ENCODE peak calls at places on chromosomes 12 and 14, in ten cellular contexts. B is naive thymus-derived CD4-positive, alpha-beta T cell; L is neuronal stem cell; H is fibroblast of lung; T is lung; S is lower lobe of right lung; I is mesendoderm; F is CD8-positive, alpha-beta T cell; U is right atrium auricular region; P is suprapubic skin. Q is an unnamed sample. For H3K4me1, the result is how much of the 10 kb centered on the place peaks cover.

GRCh38 chr12:60230103-60230502 is 634.3 kb downstream of the SLC16A7 start:
- DNase-seq in B (no peak), L (no peak), H (no peak), T (no peak), S (no peak), I (no peak), F (no peak), U (no peak), P (no peak), Q (no peak)

GRCh38 chr12:119229837-119230236 is 51.1 kb downstream of the HSPB8 start:
- DNase-seq in B (no peak), L (peak), H (peak), T (peak), S (no peak), I (peak), F (no peak), U (peak), P (no peak), Q (no peak)

GRCh38 chr14:75303415-75303814 is 24.8 kb downstream of the FOS start:
- DNase-seq in B (peak), L (peak), H (peak), T (no peak), S (peak), I (peak), F (no peak), U (peak), P (peak), Q (peak)

GRCh38 chr12:57549909-57550627 is at the start of gene KIF5A:
- DNase-seq in B (peak), L (peak), H (no peak), T (no peak), S (peak), I (peak), F (peak), U (no peak), P (no peak), Q (peak)

GRCh38 chr14:80475074-80475473 is 263.8 kb upstream of the DIO2 start:
- DNase-seq in B (no peak), L (no peak), H (peak), T (no peak), S (no peak), I (no peak), F (no peak), U (no peak), P (no peak), Q (no peak)

GRCh38 chr12:106764738-106765137 is 9.7 kb upstream of the RIC8B start:
- DNase-seq in B (no peak), L (no peak), H (peak), T (no peak), S (no peak), I (no peak), F (no peak), U (no peak), P (no peak), Q (no peak)

GRCh38 chr14:92471919-92472318 is 41.7 kb upstream of the RIN3 start:
- DNase-seq in B (no peak), L (no peak), H (peak), T (no peak), S (no peak), I (peak), F (no peak), U (peak), P (no peak), Q (no peak)

GRCh38 chr14:77883479-77884238 is 83.8 kb downstream of the ADCK1 start:
- DNase-seq in B (no peak), L (no peak), H (no peak), T (no peak), S (no peak), I (peak), F (no peak), U (no peak), P (no peak), Q (no peak)

GRCh38 chr12:50234347-50234746 is 49.0 kb downstream of the LIMA1 start:
- DNase-seq in B (no peak), L (no peak), H (no peak), T (no peak), S (no peak), I (peak), F (no peak), U (no peak), P (no peak), Q (no peak)

GRCh38 chr14:34629344-34629656 is 648 bp downstream of the SNX6 start:
- DNase-seq in B (no peak), L (no peak), H (no peak), T (no peak), S (no peak), I (no peak), F (no peak), U (no peak), P (no peak), Q (no peak)

GRCh38 chr12:92987362-92987761 is 58.3 kb upstream of the EEA1 start:
- DNase-seq in B (no peak), L (peak), H (peak), T (no peak), S (no peak), I (peak), F (no peak), U (no peak), P (no peak), Q (no peak)

GRCh38 chr12:122081108-122081696 is 2.6 kb downstream of the MLXIP start:
- DNase-seq in B (no peak), L (no peak), H (peak), T (no peak), S (no peak), I (no peak), F (no peak), U (no peak), P (peak), Q (no peak)

GRCh38 chr12:30979371-30980259 is 53.1 kb downstream of the TSPAN11 start:
- DNase-seq in B (no peak), L (no peak), H (no peak), T (no peak), S (no peak), I (no peak), F (no peak), U (no peak), P (no peak), Q (no peak)

GRCh38 chr12:66885115-66885875 is 206.4 kb upstream of the GRIP1 start:
- DNase-seq in B (no peak), L (no peak), H (no peak), T (no peak), S (no peak), I (peak), F (no peak), U (no peak), P (no peak), Q (no peak)

GRCh38 chr14:105629886-105630215 is 103.5 kb downstream of the TMEM121 start:
- DNase-seq in B (no peak), L (no peak), H (no peak), T (no peak), S (no peak), I (no peak), F (no peak), U (no peak), P (no peak), Q (no peak)

GRCh38 chr12:124297389-124297788 is 2.5 kb downstream of the RFLNA start:
- DNase-seq in B (no peak), L (no peak), H (no peak), T (no peak), S (no peak), I (no peak), F (no peak), U (no peak), P (no peak), Q (no peak)

GRCh38 chr14:100890451-100890850 is 13.1 kb downstream of the RTL1 start:
- DNase-seq in B (no peak), L (no peak), H (no peak), T (no peak), S (peak), I (no peak), F (no peak), U (no peak), P (peak), Q (no peak)

GRCh38 chr14:56195727-56196126 is 77.5 kb downstream of the PELI2 start:
- DNase-seq in B (no peak), L (no peak), H (peak), T (no peak), S (no peak), I (no peak), F (no peak), U (no peak), P (no peak), Q (no peak)

GRCh38 chr12:111954974-111955373 is 58.0 kb downstream of the TMEM116 start:
- DNase-seq in B (no peak), L (no peak), H (no peak), T (no peak), S (no peak), I (no peak), F (no peak), U (no peak), P (no peak), Q (no peak)

GRCh38 chr14:95388699-95389098 is 69.0 kb upstream of the CLMN start:
- DNase-seq in B (no peak), L (no peak), H (no peak), T (no peak), S (no peak), I (no peak), F (no peak), U (no peak), P (no peak), Q (no peak)

GRCh38 chr14:100708349-100709217 is 18.1 kb upstream of the DLK1 start:
- DNase-seq in B (no peak), L (no peak), H (peak), T (peak), S (peak), I (peak), F (no peak), U (no peak), P (no peak), Q (no peak)

GRCh38 chr14:102197317-102197850 is 57.7 kb downstream of the WDR20 start:
- DNase-seq in B (no peak), L (no peak), H (peak), T (no peak), S (no peak), I (no peak), F (no peak), U (no peak), P (no peak), Q (no peak)

GRCh38 chr14:42893183-42893582 is 1286.5 kb downstream of the LRFN5 start:
- DNase-seq in B (no peak), L (no peak), H (no peak), T (no peak), S (no peak), I (no peak), F (no peak), U (no peak), P (no peak), Q (no peak)
- H3K4me3 ChIP-seq in B (no peak), L (no peak), H (no peak), T (no peak), S (no peak), I (no peak), F (no peak), U (no peak), P (no peak), Q (no peak)

DNA sequence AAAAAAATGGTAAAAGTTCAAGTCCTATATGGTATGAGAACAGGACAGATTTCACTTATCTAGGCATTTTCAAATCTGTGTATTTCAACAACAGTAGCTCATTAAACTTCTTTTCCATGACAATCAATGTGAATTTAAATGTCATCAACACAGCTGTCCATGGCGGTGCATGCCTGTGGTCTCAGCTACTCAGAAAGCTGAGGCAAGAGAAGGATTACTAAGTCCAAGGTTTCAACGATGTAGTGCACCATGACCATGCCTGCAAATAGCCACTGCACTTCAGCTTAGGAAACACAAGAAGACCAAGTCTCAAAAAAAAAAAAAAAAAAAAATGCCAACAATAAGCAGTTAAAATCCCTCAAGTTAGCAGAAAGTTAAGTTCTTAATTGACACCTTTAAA is 214.6 kb downstream of the C12orf50 start:
- DNase-seq in B (no peak), L (no peak), H (no peak), T (no peak), S (no peak), I (no peak), F (no peak), U (no peak), P (no peak), Q (no peak)
- H3K4me1 ChIP-seq in B (under half), L (under half), H (under half), T (under half), S (under half), I (under half), F (under half), U (under half), P (under half), Q (under half)

DNA sequence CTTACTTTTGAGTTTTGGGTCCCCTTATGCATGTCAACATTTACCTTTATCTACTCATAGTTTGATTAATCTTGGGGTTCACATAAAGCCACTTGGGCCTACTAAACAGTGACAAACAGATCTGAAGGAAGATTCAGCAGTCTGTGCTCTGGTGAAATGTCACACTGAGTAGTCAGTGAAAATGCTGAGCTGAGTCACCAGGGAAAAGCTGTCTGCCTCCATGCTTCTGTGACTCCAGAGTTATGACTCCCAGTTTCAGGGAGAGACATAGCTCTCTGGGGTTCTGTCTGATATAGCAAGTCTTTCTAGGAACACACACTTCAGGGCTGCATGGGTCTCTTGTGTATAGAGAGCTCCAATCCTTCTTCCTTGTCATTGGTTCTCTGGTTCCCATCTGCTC is 406.3 kb upstream of the FAR2 start:
- DNase-seq in B (no peak), L (no peak), H (no peak), T (no peak), S (no peak), I (no peak), F (no peak), U (no peak), P (no peak), Q (no peak)
- H3K27ac ChIP-seq in B (no peak), L (no peak), H (no peak), T (no peak), S (no peak), I (no peak), F (no peak), U (no peak), P (no peak), Q (no peak)

GRCh38 chr14:72516936-72517408 is 376.9 kb downstream of the DPF3 start:
- DNase-seq in B (peak), L (peak), H (peak), T (peak), S (no peak), I (peak), F (peak), U (peak), P (no peak), Q (peak)
- H3K4me3 ChIP-seq in B (no peak), L (no peak), H (no peak), T (no peak), S (no peak), I (no peak), F (no peak), U (no peak), P (no peak), Q (no peak)

GRCh38 chr14:54651649-54652048 is 84.7 kb downstream of the SAMD4A start:
- DNase-seq in B (no peak), L (no peak), H (no peak), T (no peak), S (no peak), I (no peak), F (no peak), U (no peak), P (no peak), Q (no peak)
- H3K4me1 ChIP-seq in B (under half), L (under half), H (under half), T (under half), S (half or more), I (under half), F (under half), U (half or more), P (half or more), Q (under half)

GRCh38 chr12:3076730-3077571 is at the start of gene TSPAN9:
- DNase-seq in B (peak), L (peak), H (peak), T (peak), S (peak), I (peak), F (peak), U (peak), P (peak), Q (peak)
- H3K27ac ChIP-seq in B (peak), L (no peak), H (no peak), T (peak), S (peak), I (no peak), F (no peak), U (peak), P (peak), Q (peak)